ENCODE peak calls at places on chromosomes 16 and 17, in eight cellular contexts. One of them, this sample, is unnamed. For H3K4me1, the result is how much of the 10 kb centered on the place peaks cover.

GRCh38 chr17:62704381-62704971 is 77.0 kb downstream of the MRC2 start:
- DNase-seq in sigmoid colon: peak
- DNase-seq in esophagus squamous epithelium: no peak
- DNase-seq in CD8-positive, alpha-beta T cell: no peak
- DNase-seq in left ventricle myocardium inferior: no peak
- DNase-seq in GM23338: peak
- DNase-seq in uterus: peak
- DNase-seq in spleen: peak
- DNase-seq in this sample: no peak

GRCh38 chr17:19728114-19728495 is 11.7 kb upstream of the SLC47A2 start:
- DNase-seq in sigmoid colon: peak
- DNase-seq in esophagus squamous epithelium: no peak
- DNase-seq in CD8-positive, alpha-beta T cell: no peak
- DNase-seq in left ventricle myocardium inferior: peak
- DNase-seq in GM23338: no peak
- DNase-seq in uterus: peak
- DNase-seq in spleen: peak
- DNase-seq in this sample: peak

GRCh38 chr17:2191785-2192184 is 111.8 kb downstream of the SMG6 start:
- DNase-seq in sigmoid colon: no peak
- DNase-seq in esophagus squamous epithelium: no peak
- DNase-seq in CD8-positive, alpha-beta T cell: no peak
- DNase-seq in left ventricle myocardium inferior: no peak
- DNase-seq in GM23338: no peak
- DNase-seq in uterus: peak
- DNase-seq in spleen: no peak
- DNase-seq in this sample: no peak

GRCh38 chr17:82851381-82851780 is 11.6 kb upstream of the ZNF750 start:
- DNase-seq in sigmoid colon: no peak
- DNase-seq in esophagus squamous epithelium: no peak
- DNase-seq in CD8-positive, alpha-beta T cell: no peak
- DNase-seq in left ventricle myocardium inferior: no peak
- DNase-seq in GM23338: no peak
- DNase-seq in uterus: no peak
- DNase-seq in spleen: no peak
- DNase-seq in this sample: no peak

GRCh38 chr16:54342001-54342776 is 55.6 kb upstream of the IRX3 start:
- DNase-seq in sigmoid colon: peak
- DNase-seq in esophagus squamous epithelium: no peak
- DNase-seq in CD8-positive, alpha-beta T cell: no peak
- DNase-seq in left ventricle myocardium inferior: no peak
- DNase-seq in GM23338: no peak
- DNase-seq in uterus: no peak
- DNase-seq in spleen: no peak
- DNase-seq in this sample: no peak

GRCh38 chr17:75061618-75062017 is 14.6 kb downstream of the KCTD2 start:
- DNase-seq in sigmoid colon: no peak
- DNase-seq in esophagus squamous epithelium: no peak
- DNase-seq in CD8-positive, alpha-beta T cell: no peak
- DNase-seq in left ventricle myocardium inferior: no peak
- DNase-seq in GM23338: no peak
- DNase-seq in uterus: no peak
- DNase-seq in spleen: no peak
- DNase-seq in this sample: no peak

GRCh38 chr17:49527927-49528651 is 33.0 kb downstream of the NGFR start:
- DNase-seq in sigmoid colon: no peak
- DNase-seq in esophagus squamous epithelium: no peak
- DNase-seq in CD8-positive, alpha-beta T cell: no peak
- DNase-seq in left ventricle myocardium inferior: no peak
- DNase-seq in GM23338: no peak
- DNase-seq in uterus: no peak
- DNase-seq in spleen: peak
- DNase-seq in this sample: peak

GRCh38 chr17:17796787-17797061 is 40.1 kb downstream of the SREBF1 start:
- DNase-seq in sigmoid colon: no peak
- DNase-seq in esophagus squamous epithelium: no peak
- DNase-seq in CD8-positive, alpha-beta T cell: no peak
- DNase-seq in left ventricle myocardium inferior: no peak
- DNase-seq in GM23338: no peak
- DNase-seq in uterus: no peak
- DNase-seq in spleen: no peak
- DNase-seq in this sample: no peak

GRCh38 chr17:49861150-49861884 is 13.4 kb upstream of the TAC4 start:
- DNase-seq in sigmoid colon: no peak
- DNase-seq in esophagus squamous epithelium: no peak
- DNase-seq in CD8-positive, alpha-beta T cell: peak
- DNase-seq in left ventricle myocardium inferior: no peak
- DNase-seq in GM23338: peak
- DNase-seq in uterus: no peak
- DNase-seq in spleen: no peak
- DNase-seq in this sample: peak

GRCh38 chr17:65366102-65366844 is 195.2 kb downstream of the AXIN2 start:
- DNase-seq in sigmoid colon: no peak
- DNase-seq in esophagus squamous epithelium: no peak
- DNase-seq in CD8-positive, alpha-beta T cell: no peak
- DNase-seq in left ventricle myocardium inferior: no peak
- DNase-seq in GM23338: no peak
- DNase-seq in uterus: no peak
- DNase-seq in spleen: no peak
- DNase-seq in this sample: no peak

GRCh38 chr16:27722892-27723450 is 173.0 kb downstream of the KATNIP start:
- DNase-seq in sigmoid colon: no peak
- DNase-seq in esophagus squamous epithelium: no peak
- DNase-seq in CD8-positive, alpha-beta T cell: no peak
- DNase-seq in left ventricle myocardium inferior: no peak
- DNase-seq in GM23338: no peak
- DNase-seq in uterus: no peak
- DNase-seq in spleen: no peak
- DNase-seq in this sample: no peak

GRCh38 chr16:88064889-88065746 is 113.9 kb downstream of the BANP start:
- DNase-seq in sigmoid colon: no peak
- DNase-seq in esophagus squamous epithelium: no peak
- DNase-seq in CD8-positive, alpha-beta T cell: no peak
- DNase-seq in left ventricle myocardium inferior: peak
- DNase-seq in GM23338: no peak
- DNase-seq in uterus: no peak
- DNase-seq in spleen: peak
- DNase-seq in this sample: no peak

GRCh38 chr17:32502013-32502412 is 15.2 kb downstream of the CDK5R1 start:
- DNase-seq in sigmoid colon: no peak
- DNase-seq in esophagus squamous epithelium: no peak
- DNase-seq in CD8-positive, alpha-beta T cell: no peak
- DNase-seq in left ventricle myocardium inferior: no peak
- DNase-seq in GM23338: no peak
- DNase-seq in uterus: no peak
- DNase-seq in spleen: no peak
- DNase-seq in this sample: no peak

GRCh38 chr17:32350662-32351418 is 883 bp downstream of the ZNF207 start:
- DNase-seq in sigmoid colon: no peak
- DNase-seq in esophagus squamous epithelium: no peak
- DNase-seq in CD8-positive, alpha-beta T cell: peak
- DNase-seq in left ventricle myocardium inferior: no peak
- DNase-seq in GM23338: peak
- DNase-seq in uterus: no peak
- DNase-seq in spleen: no peak
- DNase-seq in this sample: no peak

GRCh38 chr17:39687546-39688474 is at the start of gene PGAP3:
- DNase-seq in sigmoid colon: peak
- DNase-seq in esophagus squamous epithelium: no peak
- DNase-seq in CD8-positive, alpha-beta T cell: peak
- DNase-seq in left ventricle myocardium inferior: peak
- DNase-seq in GM23338: peak
- DNase-seq in uterus: peak
- DNase-seq in spleen: peak
- DNase-seq in this sample: peak

GRCh38 chr17:39688945-39689344 is 1.1 kb upstream of the PGAP3 start:
- DNase-seq in sigmoid colon: no peak
- DNase-seq in esophagus squamous epithelium: no peak
- DNase-seq in CD8-positive, alpha-beta T cell: no peak
- DNase-seq in left ventricle myocardium inferior: no peak
- DNase-seq in GM23338: peak
- DNase-seq in uterus: no peak
- DNase-seq in spleen: no peak
- DNase-seq in this sample: no peak

GRCh38 chr17:39688475-39688835 is 598 bp upstream of the PGAP3 start:
- DNase-seq in sigmoid colon: no peak
- DNase-seq in esophagus squamous epithelium: no peak
- DNase-seq in CD8-positive, alpha-beta T cell: no peak
- DNase-seq in left ventricle myocardium inferior: no peak
- DNase-seq in GM23338: no peak
- DNase-seq in uterus: no peak
- DNase-seq in spleen: no peak
- DNase-seq in this sample: no peak

GRCh38 chr17:39684369-39685043 is 3.4 kb downstream of the PGAP3 start:
- DNase-seq in sigmoid colon: no peak
- DNase-seq in esophagus squamous epithelium: no peak
- DNase-seq in CD8-positive, alpha-beta T cell: no peak
- DNase-seq in left ventricle myocardium inferior: no peak
- DNase-seq in GM23338: no peak
- DNase-seq in uterus: no peak
- DNase-seq in spleen: peak
- DNase-seq in this sample: no peak

GRCh38 chr17:39687101-39687545 is 734 bp downstream of the PGAP3 start:
- DNase-seq in sigmoid colon: no peak
- DNase-seq in esophagus squamous epithelium: no peak
- DNase-seq in CD8-positive, alpha-beta T cell: no peak
- DNase-seq in left ventricle myocardium inferior: no peak
- DNase-seq in GM23338: no peak
- DNase-seq in uterus: no peak
- DNase-seq in spleen: no peak
- DNase-seq in this sample: no peak
- H3K4me1 ChIP-seq in sigmoid colon: under half
- H3K4me1 ChIP-seq in esophagus squamous epithelium: under half
- H3K4me1 ChIP-seq in CD8-positive, alpha-beta T cell: under half
- H3K4me1 ChIP-seq in left ventricle myocardium inferior: under half
- H3K4me1 ChIP-seq in GM23338: under half
- H3K4me1 ChIP-seq in uterus: under half
- H3K4me1 ChIP-seq in spleen: under half
- H3K4me1 ChIP-seq in this sample: under half

GRCh38 chr17:44652727-44653126 is 3.5 kb upstream of the MEIOC start:
- DNase-seq in sigmoid colon: no peak
- DNase-seq in esophagus squamous epithelium: no peak
- DNase-seq in CD8-positive, alpha-beta T cell: no peak
- DNase-seq in left ventricle myocardium inferior: no peak
- DNase-seq in GM23338: no peak
- DNase-seq in uterus: no peak
- DNase-seq in spleen: no peak
- DNase-seq in this sample: no peak

GRCh38 chr17:44653954-44654353 is 2.3 kb upstream of the MEIOC start:
- DNase-seq in sigmoid colon: no peak
- DNase-seq in esophagus squamous epithelium: no peak
- DNase-seq in CD8-positive, alpha-beta T cell: no peak
- DNase-seq in left ventricle myocardium inferior: no peak
- DNase-seq in GM23338: no peak
- DNase-seq in uterus: no peak
- DNase-seq in spleen: no peak
- DNase-seq in this sample: no peak

GRCh38 chr17:44651228-44651627 is 5.0 kb upstream of the MEIOC start:
- DNase-seq in sigmoid colon: no peak
- DNase-seq in esophagus squamous epithelium: no peak
- DNase-seq in CD8-positive, alpha-beta T cell: no peak
- DNase-seq in left ventricle myocardium inferior: no peak
- DNase-seq in GM23338: no peak
- DNase-seq in uterus: no peak
- DNase-seq in spleen: no peak
- DNase-seq in this sample: no peak

GRCh38 chr17:44653384-44653783 is 2.9 kb upstream of the MEIOC start:
- DNase-seq in sigmoid colon: no peak
- DNase-seq in esophagus squamous epithelium: no peak
- DNase-seq in CD8-positive, alpha-beta T cell: no peak
- DNase-seq in left ventricle myocardium inferior: no peak
- DNase-seq in GM23338: no peak
- DNase-seq in uterus: no peak
- DNase-seq in spleen: no peak
- DNase-seq in this sample: no peak

GRCh38 chr17:44655983-44656700 is at the start of gene MEIOC:
- DNase-seq in sigmoid colon: no peak
- DNase-seq in esophagus squamous epithelium: no peak
- DNase-seq in CD8-positive, alpha-beta T cell: peak
- DNase-seq in left ventricle myocardium inferior: no peak
- DNase-seq in GM23338: peak
- DNase-seq in uterus: no peak
- DNase-seq in spleen: no peak
- DNase-seq in this sample: no peak
- H3K4me3 ChIP-seq in sigmoid colon: peak
- H3K4me3 ChIP-seq in esophagus squamous epithelium: peak
- H3K4me3 ChIP-seq in CD8-positive, alpha-beta T cell: no peak
- H3K4me3 ChIP-seq in left ventricle myocardium inferior: peak
- H3K4me3 ChIP-seq in GM23338: peak
- H3K4me3 ChIP-seq in uterus: no peak
- H3K4me3 ChIP-seq in spleen: peak
- H3K4me3 ChIP-seq in this sample: peak

DNA sequence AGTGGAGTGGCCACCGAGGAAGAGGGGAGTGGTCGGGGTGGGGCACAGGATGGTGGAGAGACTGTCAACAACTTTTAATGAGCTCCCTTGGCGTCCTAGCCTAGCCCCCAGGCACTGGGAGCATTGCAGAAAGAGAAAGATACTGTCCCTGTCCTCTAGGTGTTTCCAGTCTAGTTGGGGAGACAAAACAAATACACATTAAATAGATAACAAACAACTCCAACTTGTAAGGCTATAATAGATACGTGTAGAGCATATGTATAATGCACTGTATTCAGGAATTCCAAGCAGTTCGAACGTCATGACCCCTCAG is 435 bp upstream of the UBE2O start:
- DNase-seq in sigmoid colon: no peak
- DNase-seq in esophagus squamous epithelium: no peak
- DNase-seq in CD8-positive, alpha-beta T cell: no peak
- DNase-seq in left ventricle myocardium inferior: no peak
- DNase-seq in GM23338: no peak
- DNase-seq in uterus: no peak
- DNase-seq in spleen: no peak
- DNase-seq in this sample: no peak
- TF ChIP-seq CTCF in sigmoid colon: no peak
- TF ChIP-seq CTCF in esophagus squamous epithelium: no peak
- TF ChIP-seq CTCF in CD8-positive, alpha-beta T cell: peak
- TF ChIP-seq CTCF in left ventricle myocardium inferior: no peak
- TF ChIP-seq CTCF in GM23338: no peak
- TF ChIP-seq CTCF in uterus: no peak
- TF ChIP-seq CTCF in spleen: no peak
- TF ChIP-seq CTCF in this sample: no peak

GRCh38 chr17:42761638-42762037 is 611 bp downstream of the RAMP2 start:
- DNase-seq in sigmoid colon: no peak
- DNase-seq in esophagus squamous epithelium: no peak
- DNase-seq in CD8-positive, alpha-beta T cell: no peak
- DNase-seq in left ventricle myocardium inferior: no peak
- DNase-seq in GM23338: no peak
- DNase-seq in uterus: no peak
- DNase-seq in spleen: no peak
- DNase-seq in this sample: no peak

GRCh38 chr17:42759982-42760651 is 910 bp upstream of the RAMP2 start:
- DNase-seq in sigmoid colon: no peak
- DNase-seq in esophagus squamous epithelium: no peak
- DNase-seq in CD8-positive, alpha-beta T cell: no peak
- DNase-seq in left ventricle myocardium inferior: no peak
- DNase-seq in GM23338: no peak
- DNase-seq in uterus: no peak
- DNase-seq in spleen: peak
- DNase-seq in this sample: no peak

GRCh38 chr17:42766124-42766523 is 5.1 kb downstream of the RAMP2 start:
- DNase-seq in sigmoid colon: no peak
- DNase-seq in esophagus squamous epithelium: no peak
- DNase-seq in CD8-positive, alpha-beta T cell: no peak
- DNase-seq in left ventricle myocardium inferior: no peak
- DNase-seq in GM23338: no peak
- DNase-seq in uterus: no peak
- DNase-seq in spleen: no peak
- DNase-seq in this sample: no peak

GRCh38 chr17:42760652-42761581 is at the start of gene RAMP2:
- DNase-seq in sigmoid colon: peak
- DNase-seq in esophagus squamous epithelium: no peak
- DNase-seq in CD8-positive, alpha-beta T cell: no peak
- DNase-seq in left ventricle myocardium inferior: peak
- DNase-seq in GM23338: peak
- DNase-seq in uterus: no peak
- DNase-seq in spleen: peak
- DNase-seq in this sample: peak
- H3K4me1 ChIP-seq in sigmoid colon: under half
- H3K4me1 ChIP-seq in esophagus squamous epithelium: under half
- H3K4me1 ChIP-seq in CD8-positive, alpha-beta T cell: under half
- H3K4me1 ChIP-seq in left ventricle myocardium inferior: under half
- H3K4me1 ChIP-seq in GM23338: under half
- H3K4me1 ChIP-seq in uterus: under half
- H3K4me1 ChIP-seq in spleen: under half
- H3K4me1 ChIP-seq in this sample: under half

This sample was measured in BE2C.